ENCODE peak calls at places on chromosomes 6 and 20, in four cellular contexts. One of them, this sample, is unnamed.

GRCh38 chr6:38483526-38483925 is 156.2 kb downstream of the BTBD9 start:
- DNase-seq in WERI-Rb-1: no peak
- DNase-seq in ascending aorta: no peak
- DNase-seq in suprapubic skin: no peak
- DNase-seq in this sample: no peak

GRCh38 chr6:167252271-167252670 is 38.8 kb upstream of the UNC93A start:
- DNase-seq in WERI-Rb-1: no peak
- DNase-seq in ascending aorta: no peak
- DNase-seq in suprapubic skin: no peak
- DNase-seq in this sample: peak; percentile 58

GRCh38 chr6:33126101-33126714 is 50.4 kb downstream of the HLA-DPB1 start:
- DNase-seq in WERI-Rb-1: peak; percentile 92
- DNase-seq in ascending aorta: peak; percentile 73
- DNase-seq in suprapubic skin: no peak
- DNase-seq in this sample: peak; percentile 69

GRCh38 chr6:135759831-135760230 is 91.7 kb upstream of the PDE7B start:
- DNase-seq in WERI-Rb-1: no peak
- DNase-seq in ascending aorta: no peak
- DNase-seq in suprapubic skin: no peak
- DNase-seq in this sample: no peak

GRCh38 chr6:142934599-142934998 is 10.4 kb downstream of the HIVEP2 start:
- DNase-seq in WERI-Rb-1: no peak
- DNase-seq in ascending aorta: no peak
- DNase-seq in suprapubic skin: no peak
- DNase-seq in this sample: no peak

GRCh38 chr6:83546636-83547035 is 34.3 kb downstream of the PRSS35 start:
- DNase-seq in WERI-Rb-1: no peak
- DNase-seq in ascending aorta: no peak
- DNase-seq in suprapubic skin: no peak
- DNase-seq in this sample: no peak

GRCh38 chr6:101114703-101115102 is 233.6 kb upstream of the ASCC3 start:
- DNase-seq in WERI-Rb-1: peak; percentile 52
- DNase-seq in ascending aorta: no peak
- DNase-seq in suprapubic skin: no peak
- DNase-seq in this sample: no peak

GRCh38 chr6:112560651-112561050 is 213.5 kb downstream of the RFPL4B start:
- DNase-seq in WERI-Rb-1: peak; percentile 12
- DNase-seq in ascending aorta: no peak
- DNase-seq in suprapubic skin: no peak
- DNase-seq in this sample: no peak

GRCh38 chr6:147922764-147923163 is 414.3 kb downstream of the SAMD5 start:
- DNase-seq in WERI-Rb-1: no peak
- DNase-seq in ascending aorta: no peak
- DNase-seq in suprapubic skin: no peak
- DNase-seq in this sample: no peak

GRCh38 chr6:112956696-112957525 is 609.8 kb downstream of the RFPL4B start:
- DNase-seq in WERI-Rb-1: no peak
- DNase-seq in ascending aorta: no peak
- DNase-seq in suprapubic skin: no peak
- DNase-seq in this sample: peak; percentile 66

GRCh38 chr6:99305021-99305554 is 44.4 kb downstream of the FAXC start:
- DNase-seq in WERI-Rb-1: peak; percentile 27
- DNase-seq in ascending aorta: no peak
- DNase-seq in suprapubic skin: no peak
- DNase-seq in this sample: no peak

GRCh38 chr6:8240316-8240715 is 138.0 kb upstream of the EEF1E1 start:
- DNase-seq in WERI-Rb-1: no peak
- DNase-seq in ascending aorta: no peak
- DNase-seq in suprapubic skin: no peak
- DNase-seq in this sample: no peak

GRCh38 chr6:159353193-159353592 is 184.0 kb downstream of the FNDC1 start:
- DNase-seq in WERI-Rb-1: no peak
- DNase-seq in ascending aorta: no peak
- DNase-seq in suprapubic skin: no peak
- DNase-seq in this sample: no peak

GRCh38 chr20:46820682-46821081 is 74.0 kb upstream of the EYA2 start:
- DNase-seq in WERI-Rb-1: no peak
- DNase-seq in ascending aorta: no peak
- DNase-seq in suprapubic skin: no peak
- DNase-seq in this sample: no peak

GRCh38 chr6:35096129-35096852 is 44.8 kb downstream of the TCP11 start:
- DNase-seq in WERI-Rb-1: peak; percentile 51
- DNase-seq in ascending aorta: no peak
- DNase-seq in suprapubic skin: no peak
- DNase-seq in this sample: peak; percentile 91

GRCh38 chr6:27825025-27825823 is 87.0 kb downstream of the OR2B2 start:
- DNase-seq in WERI-Rb-1: no peak
- DNase-seq in ascending aorta: no peak
- DNase-seq in suprapubic skin: no peak
- DNase-seq in this sample: no peak

GRCh38 chr20:1341561-1342265 is 12.8 kb upstream of the SDCBP2 start:
- DNase-seq in WERI-Rb-1: peak; percentile 38
- DNase-seq in ascending aorta: no peak
- DNase-seq in suprapubic skin: peak; percentile 67
- DNase-seq in this sample: no peak

GRCh38 chr6:89711801-89712200 is 73.3 kb upstream of the LYRM2 start:
- DNase-seq in WERI-Rb-1: no peak
- DNase-seq in ascending aorta: no peak
- DNase-seq in suprapubic skin: no peak
- DNase-seq in this sample: no peak

DNA sequence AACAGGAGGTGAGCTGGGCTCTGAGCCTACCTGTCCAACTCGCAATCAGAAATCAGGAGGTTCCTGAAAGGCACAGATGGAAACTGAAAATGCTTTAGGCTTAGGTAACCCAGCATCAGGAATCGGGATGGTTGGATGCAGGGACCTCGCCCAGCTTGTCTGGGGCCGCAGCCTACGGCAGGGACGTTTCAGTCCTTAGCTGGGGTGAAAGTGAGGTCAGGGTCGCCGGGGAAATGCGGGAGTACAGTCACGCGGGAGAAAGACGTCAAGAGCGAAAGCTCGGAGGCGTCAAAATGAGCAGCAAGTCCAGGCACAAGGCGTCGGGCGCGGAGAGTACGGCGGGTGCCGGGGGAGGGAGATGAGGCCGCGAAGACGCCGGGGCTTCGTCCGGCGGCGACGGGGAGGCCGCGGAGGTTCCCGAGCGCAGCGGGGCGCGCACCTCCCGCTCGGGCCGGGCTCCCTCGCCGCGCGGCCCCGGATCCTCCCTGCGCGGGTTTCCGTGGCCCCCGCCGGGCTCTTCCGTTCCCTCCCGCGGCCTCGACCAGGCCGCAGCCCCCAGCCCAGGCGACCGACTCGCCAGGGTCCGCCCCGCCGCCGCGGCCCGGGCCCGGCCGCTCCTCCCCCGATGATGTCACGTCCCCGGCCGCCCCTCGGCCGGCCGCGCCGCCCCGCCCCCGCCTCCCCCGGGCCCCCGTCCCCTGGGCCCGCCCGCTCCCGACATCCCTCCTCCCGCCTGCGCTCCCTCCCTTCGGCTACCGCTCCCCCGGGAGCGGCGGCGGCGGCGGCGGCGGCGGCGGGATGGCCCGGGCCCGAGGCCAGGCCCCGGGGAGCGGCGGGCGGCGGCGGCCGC is at the start of gene EBF4:
- DNase-seq in WERI-Rb-1: peak; percentile 75
- DNase-seq in ascending aorta: peak; percentile 71
- DNase-seq in suprapubic skin: peak; percentile 80
- DNase-seq in this sample: no peak
- H3K4me3 ChIP-seq in WERI-Rb-1: peak within 1 kb of the TSS; percentile 59
- H3K4me3 ChIP-seq in ascending aorta: peak within 1 kb of the TSS; percentile 92
- H3K4me3 ChIP-seq in suprapubic skin: peak within 1 kb of the TSS; percentile 60
- H3K4me3 ChIP-seq in this sample: no peak within 1 kb of the TSS

GRCh38 chr6:110856296-110856695 is 18.3 kb upstream of the AMD1 start:
- DNase-seq in WERI-Rb-1: no peak
- DNase-seq in ascending aorta: peak; percentile 12
- DNase-seq in suprapubic skin: no peak
- DNase-seq in this sample: no peak
- H3K36me3 ChIP-seq in WERI-Rb-1: no peaks in the 10 kb centered on the region
- H3K36me3 ChIP-seq in ascending aorta: no peaks in the 10 kb centered on the region
- H3K36me3 ChIP-seq in suprapubic skin: no peaks in the 10 kb centered on the region
- H3K36me3 ChIP-seq in this sample: no peaks in the 10 kb centered on the region

GRCh38 chr6:162943369-162943768 is 215.6 kb downstream of the PACRG start:
- DNase-seq in WERI-Rb-1: no peak
- DNase-seq in ascending aorta: no peak
- DNase-seq in suprapubic skin: no peak
- DNase-seq in this sample: no peak
- H3K9me3 ChIP-seq in WERI-Rb-1: peaks cover 6% of the 10 kb centered on the region
- H3K9me3 ChIP-seq in ascending aorta: no peaks in the 10 kb centered on the region
- H3K9me3 ChIP-seq in suprapubic skin: peaks cover 11% of the 10 kb centered on the region
- H3K9me3 ChIP-seq in this sample: peaks cover 12% of the 10 kb centered on the region

GRCh38 chr6:29724937-29725869 is 2.0 kb downstream of the HLA-F start:
- DNase-seq in WERI-Rb-1: no peak
- DNase-seq in ascending aorta: no peak
- DNase-seq in suprapubic skin: no peak
- DNase-seq in this sample: no peak
- H3K4me3 ChIP-seq in WERI-Rb-1: no peak overlapping the region
- H3K4me3 ChIP-seq in ascending aorta: peak overlapping the region; percentile 94
- H3K4me3 ChIP-seq in suprapubic skin: peak overlapping the region; percentile 75
- H3K4me3 ChIP-seq in this sample: no peak overlapping the region

GRCh38 chr6:156634971-156635371 is 142.2 kb upstream of the ARID1B start:
- DNase-seq in WERI-Rb-1: no peak
- DNase-seq in ascending aorta: no peak
- DNase-seq in suprapubic skin: no peak
- DNase-seq in this sample: no peak
- H3K36me3 ChIP-seq in WERI-Rb-1: no peaks in the 10 kb centered on the region
- H3K36me3 ChIP-seq in ascending aorta: no peaks in the 10 kb centered on the region
- H3K36me3 ChIP-seq in suprapubic skin: no peaks in the 10 kb centered on the region
- H3K36me3 ChIP-seq in this sample: no peaks in the 10 kb centered on the region

DNA sequence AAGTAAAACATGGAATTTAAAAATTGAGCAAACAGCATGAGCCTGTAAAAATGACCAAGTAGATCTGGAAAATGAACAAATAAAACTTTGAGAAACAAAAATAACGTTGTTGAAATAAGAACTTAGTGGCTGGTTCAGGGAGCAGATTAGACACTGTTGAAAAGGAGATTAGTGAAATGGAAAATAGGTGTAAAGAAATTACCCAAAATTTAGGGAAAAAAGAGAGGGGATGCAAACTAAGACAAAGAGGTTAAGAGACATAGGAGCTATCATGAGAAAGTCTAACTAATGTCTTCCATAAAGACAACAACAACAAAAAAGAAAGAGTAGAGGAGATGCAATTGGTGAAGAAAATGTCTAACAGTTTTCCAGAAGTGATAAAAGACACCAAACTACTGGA is 29.0 kb downstream of the APCDD1L start:
- DNase-seq in WERI-Rb-1: no peak
- DNase-seq in ascending aorta: no peak
- DNase-seq in suprapubic skin: no peak
- DNase-seq in this sample: no peak
- H3K9me3 ChIP-seq in WERI-Rb-1: peaks cover 17% of the 10 kb centered on the region
- H3K9me3 ChIP-seq in ascending aorta: peaks cover 15% of the 10 kb centered on the region
- H3K9me3 ChIP-seq in suprapubic skin: peaks cover 14% of the 10 kb centered on the region
- H3K9me3 ChIP-seq in this sample: peaks cover 25% of the 10 kb centered on the region

This sample was measured in MG63.